ENCODE peak calls at places on chromosomes 6 and 20, in eight cellular contexts. One of them, this sample, is unnamed.

GRCh38 chr6:6796818-6797217 is 208.3 kb downstream of the LY86 start:
- DNase-seq in cardiac muscle cell: no peak
- DNase-seq in foreskin fibroblast: no peak
- DNase-seq in transverse colon: no peak
- DNase-seq in bronchial epithelial cell: no peak
- DNase-seq in psoas muscle: no peak
- DNase-seq in cardiac fibroblast: no peak
- DNase-seq in GM06990: no peak
- DNase-seq in this sample: no peak

GRCh38 chr6:30493643-30494250 is 4.4 kb downstream of the HLA-E start:
- DNase-seq in cardiac muscle cell: no peak
- DNase-seq in foreskin fibroblast: no peak
- DNase-seq in transverse colon: no peak
- DNase-seq in bronchial epithelial cell: no peak
- DNase-seq in psoas muscle: no peak
- DNase-seq in cardiac fibroblast: no peak
- DNase-seq in GM06990: no peak
- DNase-seq in this sample: no peak

GRCh38 chr6:121732641-121733040 is 297.2 kb downstream of the GJA1 start:
- DNase-seq in cardiac muscle cell: peak; percentile 42
- DNase-seq in foreskin fibroblast: no peak
- DNase-seq in transverse colon: no peak
- DNase-seq in bronchial epithelial cell: no peak
- DNase-seq in psoas muscle: no peak
- DNase-seq in cardiac fibroblast: peak; percentile 29
- DNase-seq in GM06990: no peak
- DNase-seq in this sample: no peak

GRCh38 chr6:52333840-52334200 is 28.1 kb upstream of the PAQR8 start:
- DNase-seq in cardiac muscle cell: no peak
- DNase-seq in foreskin fibroblast: no peak
- DNase-seq in transverse colon: no peak
- DNase-seq in bronchial epithelial cell: no peak
- DNase-seq in psoas muscle: no peak
- DNase-seq in cardiac fibroblast: no peak
- DNase-seq in GM06990: no peak
- DNase-seq in this sample: no peak

GRCh38 chr6:132190097-132190814 is 211.0 kb downstream of the MOXD1 start:
- DNase-seq in cardiac muscle cell: peak; percentile 56
- DNase-seq in foreskin fibroblast: peak; percentile 72
- DNase-seq in transverse colon: no peak
- DNase-seq in bronchial epithelial cell: no peak
- DNase-seq in psoas muscle: no peak
- DNase-seq in cardiac fibroblast: peak; percentile 52
- DNase-seq in GM06990: no peak
- DNase-seq in this sample: no peak

GRCh38 chr20:45347297-45347935 is 808 bp downstream of the SDC4 start:
- DNase-seq in cardiac muscle cell: no peak
- DNase-seq in foreskin fibroblast: peak; percentile 22
- DNase-seq in transverse colon: no peak
- DNase-seq in bronchial epithelial cell: no peak
- DNase-seq in psoas muscle: no peak
- DNase-seq in cardiac fibroblast: no peak
- DNase-seq in GM06990: no peak
- DNase-seq in this sample: no peak

GRCh38 chr6:107620736-107621135 is 130.8 kb downstream of the SOBP start:
- DNase-seq in cardiac muscle cell: peak; percentile 27
- DNase-seq in foreskin fibroblast: peak; percentile 44
- DNase-seq in transverse colon: no peak
- DNase-seq in bronchial epithelial cell: peak; percentile 30
- DNase-seq in psoas muscle: no peak
- DNase-seq in cardiac fibroblast: peak; percentile 21
- DNase-seq in GM06990: no peak
- DNase-seq in this sample: no peak

GRCh38 chr6:37725967-37726366 is 28.3 kb upstream of the MDGA1 start:
- DNase-seq in cardiac muscle cell: no peak
- DNase-seq in foreskin fibroblast: no peak
- DNase-seq in transverse colon: no peak
- DNase-seq in bronchial epithelial cell: peak; percentile 53
- DNase-seq in psoas muscle: no peak
- DNase-seq in cardiac fibroblast: no peak
- DNase-seq in GM06990: no peak
- DNase-seq in this sample: no peak

GRCh38 chr20:47379433-47380150 is 23.1 kb upstream of the ZMYND8 start:
- DNase-seq in cardiac muscle cell: peak; percentile 93
- DNase-seq in foreskin fibroblast: peak; percentile 43
- DNase-seq in transverse colon: no peak
- DNase-seq in bronchial epithelial cell: no peak
- DNase-seq in psoas muscle: no peak
- DNase-seq in cardiac fibroblast: peak; percentile 90
- DNase-seq in GM06990: no peak
- DNase-seq in this sample: no peak

GRCh38 chr6:141261016-141261671 is 871.6 kb upstream of the GJE1 start:
- DNase-seq in cardiac muscle cell: no peak
- DNase-seq in foreskin fibroblast: no peak
- DNase-seq in transverse colon: no peak
- DNase-seq in bronchial epithelial cell: no peak
- DNase-seq in psoas muscle: no peak
- DNase-seq in cardiac fibroblast: no peak
- DNase-seq in GM06990: no peak
- DNase-seq in this sample: no peak

GRCh38 chr6:3999800-4000661 is 78.9 kb downstream of the FAM217A start:
- DNase-seq in cardiac muscle cell: no peak
- DNase-seq in foreskin fibroblast: no peak
- DNase-seq in transverse colon: no peak
- DNase-seq in bronchial epithelial cell: peak; percentile 51
- DNase-seq in psoas muscle: no peak
- DNase-seq in cardiac fibroblast: no peak
- DNase-seq in GM06990: no peak
- DNase-seq in this sample: no peak

GRCh38 chr20:1434571-1435336 is 31.9 kb downstream of the NSFL1C start:
- DNase-seq in cardiac muscle cell: peak; percentile 93
- DNase-seq in foreskin fibroblast: peak; percentile 87
- DNase-seq in transverse colon: peak; percentile 51
- DNase-seq in bronchial epithelial cell: peak; percentile 81
- DNase-seq in psoas muscle: no peak
- DNase-seq in cardiac fibroblast: peak; percentile 90
- DNase-seq in GM06990: peak; percentile 43
- DNase-seq in this sample: no peak

GRCh38 chr6:3891889-3892288 is 42.7 kb downstream of the FAM50B start:
- DNase-seq in cardiac muscle cell: no peak
- DNase-seq in foreskin fibroblast: no peak
- DNase-seq in transverse colon: no peak
- DNase-seq in bronchial epithelial cell: no peak
- DNase-seq in psoas muscle: no peak
- DNase-seq in cardiac fibroblast: no peak
- DNase-seq in GM06990: no peak
- DNase-seq in this sample: no peak

GRCh38 chr20:6637160-6637579 is 130.3 kb upstream of the BMP2 start:
- DNase-seq in cardiac muscle cell: no peak
- DNase-seq in foreskin fibroblast: no peak
- DNase-seq in transverse colon: no peak
- DNase-seq in bronchial epithelial cell: no peak
- DNase-seq in psoas muscle: no peak
- DNase-seq in cardiac fibroblast: no peak
- DNase-seq in GM06990: no peak
- DNase-seq in this sample: no peak

GRCh38 chr20:9103955-9104354 is 35.1 kb downstream of the PLCB4 start:
- DNase-seq in cardiac muscle cell: no peak
- DNase-seq in foreskin fibroblast: peak; percentile 44
- DNase-seq in transverse colon: no peak
- DNase-seq in bronchial epithelial cell: peak; percentile 77
- DNase-seq in psoas muscle: no peak
- DNase-seq in cardiac fibroblast: no peak
- DNase-seq in GM06990: no peak
- DNase-seq in this sample: no peak

GRCh38 chr20:35773154-35773751 is 1.4 kb downstream of the PHF20 start:
- DNase-seq in cardiac muscle cell: peak; percentile 52
- DNase-seq in foreskin fibroblast: peak; percentile 29
- DNase-seq in transverse colon: peak; percentile 55
- DNase-seq in bronchial epithelial cell: peak; percentile 30
- DNase-seq in psoas muscle: no peak
- DNase-seq in cardiac fibroblast: peak; percentile 50
- DNase-seq in GM06990: no peak
- DNase-seq in this sample: no peak
- H3K4me3 ChIP-seq in cardiac muscle cell: peak overlapping the region; percentile 83
- H3K4me3 ChIP-seq in foreskin fibroblast: peak overlapping the region; percentile 89
- H3K4me3 ChIP-seq in transverse colon: peak overlapping the region; percentile 83
- H3K4me3 ChIP-seq in bronchial epithelial cell: peak overlapping the region; percentile 83
- H3K4me3 ChIP-seq in psoas muscle: peak overlapping the region; percentile 90
- H3K4me3 ChIP-seq in cardiac fibroblast: peak overlapping the region; percentile 70
- H3K4me3 ChIP-seq in GM06990: peak overlapping the region; percentile 78
- H3K4me3 ChIP-seq in this sample: peak overlapping the region; percentile 75

GRCh38 chr6:95364016-95364604 is 213.2 kb upstream of the MANEA start:
- DNase-seq in cardiac muscle cell: peak; percentile 14
- DNase-seq in foreskin fibroblast: peak; percentile 1
- DNase-seq in transverse colon: no peak
- DNase-seq in bronchial epithelial cell: peak; percentile 24
- DNase-seq in psoas muscle: no peak
- DNase-seq in cardiac fibroblast: peak; percentile 15
- DNase-seq in GM06990: peak; percentile 1
- DNase-seq in this sample: no peak
- TF ChIP-seq CTCF in cardiac muscle cell: peak; percentile 29
- TF ChIP-seq CTCF in foreskin fibroblast: no peak
- TF ChIP-seq CTCF in transverse colon: no peak
- TF ChIP-seq CTCF in bronchial epithelial cell: peak; percentile 12
- TF ChIP-seq CTCF in psoas muscle: peak; percentile 27
- TF ChIP-seq CTCF in cardiac fibroblast: peak; percentile 24
- TF ChIP-seq CTCF in GM06990: peak; percentile 38
- TF ChIP-seq CTCF in this sample: peak; percentile 64

GRCh38 chr6:1335367-1336037 is 23.6 kb downstream of the FOXQ1 start:
- DNase-seq in cardiac muscle cell: peak; percentile 95
- DNase-seq in foreskin fibroblast: peak; percentile 95
- DNase-seq in transverse colon: peak; percentile 68
- DNase-seq in bronchial epithelial cell: peak; percentile 96
- DNase-seq in psoas muscle: no peak
- DNase-seq in cardiac fibroblast: peak; percentile 88
- DNase-seq in GM06990: no peak
- DNase-seq in this sample: no peak
- H3K4me3 ChIP-seq in cardiac muscle cell: no peak overlapping the region
- H3K4me3 ChIP-seq in foreskin fibroblast: no peak overlapping the region
- H3K4me3 ChIP-seq in transverse colon: no peak overlapping the region
- H3K4me3 ChIP-seq in bronchial epithelial cell: no peak overlapping the region
- H3K4me3 ChIP-seq in psoas muscle: no peak overlapping the region
- H3K4me3 ChIP-seq in cardiac fibroblast: no peak overlapping the region
- H3K4me3 ChIP-seq in GM06990: no peak overlapping the region
- H3K4me3 ChIP-seq in this sample: no peak overlapping the region

GRCh38 chr6:84906514-84906913 is 142.1 kb upstream of the TBX18 start:
- DNase-seq in cardiac muscle cell: no peak
- DNase-seq in foreskin fibroblast: no peak
- DNase-seq in transverse colon: no peak
- DNase-seq in bronchial epithelial cell: no peak
- DNase-seq in psoas muscle: no peak
- DNase-seq in cardiac fibroblast: no peak
- DNase-seq in GM06990: no peak
- DNase-seq in this sample: no peak
- TF ChIP-seq CTCF in cardiac muscle cell: no peak
- TF ChIP-seq CTCF in foreskin fibroblast: no peak
- TF ChIP-seq CTCF in transverse colon: no peak
- TF ChIP-seq CTCF in bronchial epithelial cell: no peak
- TF ChIP-seq CTCF in psoas muscle: no peak
- TF ChIP-seq CTCF in cardiac fibroblast: no peak
- TF ChIP-seq CTCF in GM06990: no peak
- TF ChIP-seq CTCF in this sample: no peak

GRCh38 chr6:25961619-25962367 is 809 bp upstream of the TRIM38 start:
- DNase-seq in cardiac muscle cell: no peak
- DNase-seq in foreskin fibroblast: peak; percentile 21
- DNase-seq in transverse colon: no peak
- DNase-seq in bronchial epithelial cell: no peak
- DNase-seq in psoas muscle: no peak
- DNase-seq in cardiac fibroblast: no peak
- DNase-seq in GM06990: peak; percentile 13
- DNase-seq in this sample: no peak

GRCh38 chr6:25960689-25961088 is 1.9 kb upstream of the TRIM38 start:
- DNase-seq in cardiac muscle cell: no peak
- DNase-seq in foreskin fibroblast: no peak
- DNase-seq in transverse colon: no peak
- DNase-seq in bronchial epithelial cell: no peak
- DNase-seq in psoas muscle: no peak
- DNase-seq in cardiac fibroblast: no peak
- DNase-seq in GM06990: no peak
- DNase-seq in this sample: no peak

GRCh38 chr6:25959890-25960531 is 2.6 kb upstream of the TRIM38 start:
- DNase-seq in cardiac muscle cell: peak; percentile 26
- DNase-seq in foreskin fibroblast: peak; percentile 72
- DNase-seq in transverse colon: no peak
- DNase-seq in bronchial epithelial cell: no peak
- DNase-seq in psoas muscle: no peak
- DNase-seq in cardiac fibroblast: no peak
- DNase-seq in GM06990: no peak
- DNase-seq in this sample: no peak

GRCh38 chr6:25963426-25964123 is 973 bp downstream of the TRIM38 start:
- DNase-seq in cardiac muscle cell: peak; percentile 63
- DNase-seq in foreskin fibroblast: no peak
- DNase-seq in transverse colon: no peak
- DNase-seq in bronchial epithelial cell: peak; percentile 65
- DNase-seq in psoas muscle: no peak
- DNase-seq in cardiac fibroblast: peak; percentile 47
- DNase-seq in GM06990: no peak
- DNase-seq in this sample: peak; percentile 51

DNA sequence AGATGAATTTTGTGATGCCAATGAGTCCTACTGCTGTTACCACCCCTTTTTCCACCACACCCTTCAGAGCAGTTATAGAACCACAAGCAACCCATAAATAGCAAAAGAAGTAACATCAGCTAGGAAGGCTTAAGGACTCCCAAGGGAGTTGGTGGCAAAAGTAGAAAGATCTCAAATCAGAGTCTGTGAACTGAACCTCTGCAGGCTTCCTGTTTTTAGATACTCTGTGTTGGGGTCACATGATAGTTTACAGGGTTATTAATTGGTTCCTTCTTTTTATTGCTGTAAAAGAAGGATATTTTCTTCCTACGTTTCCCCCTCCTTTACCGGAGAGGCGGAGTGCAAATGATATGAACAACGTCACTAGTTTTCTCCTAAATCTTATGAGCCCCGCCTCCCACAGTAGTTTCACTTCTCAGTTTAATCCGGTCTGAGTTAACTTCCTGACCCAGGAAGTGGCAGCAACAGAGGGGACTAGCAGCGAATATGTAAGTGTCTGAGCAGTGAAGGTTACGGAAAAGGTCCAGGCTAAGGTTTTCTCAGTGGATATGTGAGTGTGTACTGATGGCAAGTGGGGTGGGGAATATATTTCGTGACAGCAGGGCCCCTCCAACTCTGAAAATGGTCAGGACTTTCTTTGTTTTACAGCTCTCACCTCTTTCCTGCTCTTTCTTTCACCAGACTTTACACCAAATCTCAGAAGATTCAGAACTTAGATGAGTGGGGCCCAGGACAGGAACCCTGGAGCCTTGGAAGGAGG is at the start of gene TRIM38:
- DNase-seq in cardiac muscle cell: peak; percentile 95
- DNase-seq in foreskin fibroblast: peak; percentile 94
- DNase-seq in transverse colon: peak; percentile 89
- DNase-seq in bronchial epithelial cell: peak; percentile 83
- DNase-seq in psoas muscle: peak; percentile 27
- DNase-seq in cardiac fibroblast: peak; percentile 94
- DNase-seq in GM06990: peak; percentile 73
- DNase-seq in this sample: peak; percentile 81
- H3K4me3 ChIP-seq in cardiac muscle cell: no peak within 1 kb of the TSS
- H3K4me3 ChIP-seq in foreskin fibroblast: peak within 1 kb of the TSS; percentile 79
- H3K4me3 ChIP-seq in transverse colon: peak within 1 kb of the TSS; percentile 65
- H3K4me3 ChIP-seq in bronchial epithelial cell: peak within 1 kb of the TSS; percentile 57
- H3K4me3 ChIP-seq in psoas muscle: peak within 1 kb of the TSS; percentile 73
- H3K4me3 ChIP-seq in cardiac fibroblast: peak within 1 kb of the TSS; percentile 71
- H3K4me3 ChIP-seq in GM06990: peak within 1 kb of the TSS; percentile 82
- H3K4me3 ChIP-seq in this sample: peak within 1 kb of the TSS; percentile 77